ENCODE peak calls at places on chromosomes 6 and 20, in six cellular contexts. One of them, this sample, is unnamed. For H3K4me1, the result is how much of the 10 kb centered on the place peaks cover.

GRCh38 chr6:132147530-132148011 is 196.4 kb upstream of the CCN2 start:
- DNase-seq in PC-3: no peak
- DNase-seq in esophagus muscularis mucosa: no peak
- DNase-seq in IMR-90: peak
- DNase-seq in ascending aorta: no peak
- DNase-seq in heart left ventricle: peak
- DNase-seq in this sample: no peak

GRCh38 chr6:88835210-88835609 is 128.2 kb downstream of the RNGTT start:
- DNase-seq in PC-3: no peak
- DNase-seq in esophagus muscularis mucosa: no peak
- DNase-seq in IMR-90: no peak
- DNase-seq in ascending aorta: no peak
- DNase-seq in heart left ventricle: no peak
- DNase-seq in this sample: no peak

GRCh38 chr6:147061152-147061551 is 143.1 kb upstream of the STXBP5 start:
- DNase-seq in PC-3: no peak
- DNase-seq in esophagus muscularis mucosa: no peak
- DNase-seq in IMR-90: no peak
- DNase-seq in ascending aorta: no peak
- DNase-seq in heart left ventricle: no peak
- DNase-seq in this sample: no peak

GRCh38 chr6:138973481-138974140 is 14.4 kb downstream of the REPS1 start:
- DNase-seq in PC-3: peak
- DNase-seq in esophagus muscularis mucosa: no peak
- DNase-seq in IMR-90: peak
- DNase-seq in ascending aorta: no peak
- DNase-seq in heart left ventricle: no peak
- DNase-seq in this sample: no peak

GRCh38 chr20:51826372-51826771 is 24.1 kb upstream of the SALL4 start:
- DNase-seq in PC-3: no peak
- DNase-seq in esophagus muscularis mucosa: no peak
- DNase-seq in IMR-90: no peak
- DNase-seq in ascending aorta: no peak
- DNase-seq in heart left ventricle: no peak
- DNase-seq in this sample: no peak

GRCh38 chr20:49594143-49594928 is 26.4 kb upstream of the PTGIS start:
- DNase-seq in PC-3: peak
- DNase-seq in esophagus muscularis mucosa: no peak
- DNase-seq in IMR-90: peak
- DNase-seq in ascending aorta: no peak
- DNase-seq in heart left ventricle: peak
- DNase-seq in this sample: no peak

GRCh38 chr6:143232849-143233248 is 172.2 kb downstream of the AIG1 start:
- DNase-seq in PC-3: peak
- DNase-seq in esophagus muscularis mucosa: no peak
- DNase-seq in IMR-90: peak
- DNase-seq in ascending aorta: no peak
- DNase-seq in heart left ventricle: peak
- DNase-seq in this sample: peak

GRCh38 chr20:10553326-10553984 is 118.3 kb downstream of the SLX4IP start:
- DNase-seq in PC-3: peak
- DNase-seq in esophagus muscularis mucosa: peak
- DNase-seq in IMR-90: peak
- DNase-seq in ascending aorta: no peak
- DNase-seq in heart left ventricle: peak
- DNase-seq in this sample: peak

GRCh38 chr6:152531659-152532058 is 105.5 kb downstream of the SYNE1 start:
- DNase-seq in PC-3: no peak
- DNase-seq in esophagus muscularis mucosa: no peak
- DNase-seq in IMR-90: no peak
- DNase-seq in ascending aorta: no peak
- DNase-seq in heart left ventricle: no peak
- DNase-seq in this sample: no peak

GRCh38 chr6:33962186-33962585 is 158.4 kb upstream of the MLN start:
- DNase-seq in PC-3: peak
- DNase-seq in esophagus muscularis mucosa: no peak
- DNase-seq in IMR-90: peak
- DNase-seq in ascending aorta: no peak
- DNase-seq in heart left ventricle: no peak
- DNase-seq in this sample: no peak

GRCh38 chr6:36757206-36757605 is 59.6 kb downstream of the RAB44 start:
- DNase-seq in PC-3: no peak
- DNase-seq in esophagus muscularis mucosa: no peak
- DNase-seq in IMR-90: no peak
- DNase-seq in ascending aorta: no peak
- DNase-seq in heart left ventricle: no peak
- DNase-seq in this sample: no peak

GRCh38 chr6:37259191-37259590 is 1.2 kb upstream of the TMEM217 start:
- DNase-seq in PC-3: no peak
- DNase-seq in esophagus muscularis mucosa: no peak
- DNase-seq in IMR-90: peak
- DNase-seq in ascending aorta: no peak
- DNase-seq in heart left ventricle: no peak
- DNase-seq in this sample: no peak

GRCh38 chr20:25020901-25021301 is 28.4 kb upstream of the APMAP start:
- DNase-seq in PC-3: no peak
- DNase-seq in esophagus muscularis mucosa: no peak
- DNase-seq in IMR-90: no peak
- DNase-seq in ascending aorta: no peak
- DNase-seq in heart left ventricle: peak
- DNase-seq in this sample: no peak
- H3K4me1 ChIP-seq in PC-3: under half
- H3K4me1 ChIP-seq in esophagus muscularis mucosa: under half
- H3K4me1 ChIP-seq in IMR-90: under half
- H3K4me1 ChIP-seq in ascending aorta: under half
- H3K4me1 ChIP-seq in heart left ventricle: under half
- H3K4me1 ChIP-seq in this sample: under half

DNA sequence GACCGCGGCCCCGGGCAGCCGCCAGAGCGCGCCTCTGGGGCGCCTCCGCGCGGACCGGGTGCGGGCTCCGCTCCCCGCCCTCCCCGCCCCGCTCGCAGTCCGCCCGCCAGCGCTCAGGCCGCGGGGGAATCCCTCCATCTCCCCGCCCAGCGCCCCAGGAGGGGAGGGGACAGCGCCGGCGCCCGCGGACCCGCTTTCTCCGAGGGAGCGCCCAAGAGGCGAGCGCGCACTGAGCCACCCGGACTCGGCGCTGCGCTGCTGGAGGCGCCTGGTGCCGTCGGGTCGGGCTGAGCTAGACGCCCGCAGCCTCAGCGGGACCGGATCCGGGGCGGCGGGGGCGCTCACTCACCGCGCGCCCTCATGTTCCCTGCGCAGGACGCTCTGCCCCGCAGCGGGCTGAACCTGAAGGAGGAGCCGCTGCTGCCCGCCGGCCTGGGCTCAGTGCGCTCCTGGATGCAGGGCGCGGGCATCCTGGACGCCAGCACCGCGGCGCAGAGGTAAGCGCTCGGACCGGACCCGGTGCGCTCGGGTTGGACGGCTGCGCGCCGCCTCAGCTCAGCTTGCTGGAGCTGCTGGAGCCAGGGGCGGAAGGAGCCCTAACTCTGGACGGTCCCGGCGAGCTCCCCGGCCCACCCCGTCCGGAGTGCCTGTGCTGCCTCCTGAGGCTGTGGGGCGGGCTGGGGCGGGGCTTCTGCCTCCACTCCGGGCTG is 861 bp downstream of the EBF4 start:
- DNase-seq in PC-3: no peak
- DNase-seq in esophagus muscularis mucosa: no peak
- DNase-seq in IMR-90: no peak
- DNase-seq in ascending aorta: no peak
- DNase-seq in heart left ventricle: peak
- DNase-seq in this sample: peak
- H3K4me3 ChIP-seq in PC-3: no peak
- H3K4me3 ChIP-seq in esophagus muscularis mucosa: peak
- H3K4me3 ChIP-seq in IMR-90: peak
- H3K4me3 ChIP-seq in ascending aorta: peak
- H3K4me3 ChIP-seq in heart left ventricle: peak
- H3K4me3 ChIP-seq in this sample: no peak

GRCh38 chr20:58895099-58895795 is 42.7 kb downstream of the GNAS start:
- DNase-seq in PC-3: no peak
- DNase-seq in esophagus muscularis mucosa: no peak
- DNase-seq in IMR-90: no peak
- DNase-seq in ascending aorta: no peak
- DNase-seq in heart left ventricle: no peak
- DNase-seq in this sample: no peak
- H3K4me1 ChIP-seq in PC-3: under half
- H3K4me1 ChIP-seq in esophagus muscularis mucosa: half or more
- H3K4me1 ChIP-seq in IMR-90: under half
- H3K4me1 ChIP-seq in ascending aorta: under half
- H3K4me1 ChIP-seq in heart left ventricle: under half
- H3K4me1 ChIP-seq in this sample: under half

GRCh38 chr6:52576054-52576391 is 837 bp downstream of the TRAM2 start:
- DNase-seq in PC-3: no peak
- DNase-seq in esophagus muscularis mucosa: no peak
- DNase-seq in IMR-90: no peak
- DNase-seq in ascending aorta: no peak
- DNase-seq in heart left ventricle: no peak
- DNase-seq in this sample: no peak
- H3K4me3 ChIP-seq in PC-3: peak
- H3K4me3 ChIP-seq in esophagus muscularis mucosa: peak
- H3K4me3 ChIP-seq in IMR-90: peak
- H3K4me3 ChIP-seq in ascending aorta: peak
- H3K4me3 ChIP-seq in heart left ventricle: peak
- H3K4me3 ChIP-seq in this sample: peak

GRCh38 chr20:44606725-44607441 is 24.5 kb downstream of the PKIG start:
- DNase-seq in PC-3: no peak
- DNase-seq in esophagus muscularis mucosa: no peak
- DNase-seq in IMR-90: no peak
- DNase-seq in ascending aorta: no peak
- DNase-seq in heart left ventricle: no peak
- DNase-seq in this sample: no peak
- H3K4me1 ChIP-seq in PC-3: under half
- H3K4me1 ChIP-seq in esophagus muscularis mucosa: half or more
- H3K4me1 ChIP-seq in IMR-90: under half
- H3K4me1 ChIP-seq in ascending aorta: under half
- H3K4me1 ChIP-seq in heart left ventricle: under half
- H3K4me1 ChIP-seq in this sample: under half

GRCh38 chr6:21190701-21191588 is 402.6 kb upstream of the SOX4 start:
- DNase-seq in PC-3: no peak
- DNase-seq in esophagus muscularis mucosa: no peak
- DNase-seq in IMR-90: no peak
- DNase-seq in ascending aorta: no peak
- DNase-seq in heart left ventricle: no peak
- DNase-seq in this sample: no peak
- H3K4me3 ChIP-seq in PC-3: no peak
- H3K4me3 ChIP-seq in esophagus muscularis mucosa: no peak
- H3K4me3 ChIP-seq in IMR-90: no peak
- H3K4me3 ChIP-seq in ascending aorta: peak
- H3K4me3 ChIP-seq in heart left ventricle: no peak
- H3K4me3 ChIP-seq in this sample: no peak

This sample was measured in BE2C.